ENCODE peak calls at places on chromosomes 16 and 17, in six cellular contexts. Z is AG04450, Q is mesenchymal stem cell, B is nucleus accumbens, J is ELR, O is RPMI7951. D is an unnamed sample.

GRCh38 chr16:87344165-87344930 is 27.2 kb upstream of the C16orf95 start:
- DNase-seq in B (no peak), O (no peak), Q (no peak), J (no peak), Z (no peak), D (no peak)

GRCh38 chr17:35588196-35588920 is 1.2 kb downstream of the AP2B1 start:
- DNase-seq in B (no peak), Z (no peak), J (peak; percentile 90), Q (peak; percentile 70), O (peak; percentile 37), D (peak; percentile 87)

GRCh38 chr17:72069744-72070143 is 51.1 kb upstream of the SOX9 start:
- DNase-seq in Q (no peak), O (no peak), J (no peak), B (no peak), Z (no peak), D (no peak)

GRCh38 chr17:7885357-7886226 is 3.0 kb upstream of the CHD3 start:
- DNase-seq in Z (no peak), B (no peak), J (peak; percentile 59), Q (peak; percentile 64), O (peak; percentile 57), D (peak; percentile 82)

GRCh38 chr17:72467841-72468653 is 347.2 kb downstream of the SOX9 start:
- DNase-seq in Q (peak; percentile 69), O (peak; percentile 85), B (peak; percentile 11), J (peak; percentile 33), Z (no peak), D (peak; percentile 40)

GRCh38 chr16:53078765-53079484 is 24.1 kb downstream of the CHD9 start:
- DNase-seq in O (no peak), Z (no peak), J (no peak), B (no peak), Q (no peak), D (no peak)

GRCh38 chr17:182164-182751 is 808 bp upstream of the DOC2B start:
- DNase-seq in Q (no peak), B (no peak), Z (no peak), O (no peak), J (no peak), D (no peak)

GRCh38 chr17:80961931-80962330 is 29.7 kb upstream of the CHMP6 start:
- DNase-seq in Z (no peak), Q (no peak), O (no peak), J (no peak), B (no peak), D (no peak)

GRCh38 chr17:31140127-31140526 is 45.4 kb downstream of the NF1 start:
- DNase-seq in Q (no peak), Z (no peak), B (no peak), J (no peak), O (no peak), D (no peak)

GRCh38 chr16:50835358-50836060 is 93.6 kb downstream of the CYLD start:
- DNase-seq in B (peak; percentile 45), Z (no peak), Q (no peak), J (no peak), O (no peak), D (no peak)

GRCh38 chr17:7523033-7523432 is 25.8 kb upstream of the TNFSF12 start:
- DNase-seq in Z (no peak), B (no peak), O (peak; percentile 7), Q (no peak), J (peak; percentile 42), D (no peak)

GRCh38 chr16:86050591-86051375 is 151.8 kb downstream of the IRF8 start:
- DNase-seq in Q (no peak), O (no peak), Z (no peak), J (no peak), B (no peak), D (no peak)

GRCh38 chr17:28928061-28928460 is 23.3 kb downstream of the PHF12 start:
- DNase-seq in Z (no peak), Q (peak; percentile 52), B (no peak), O (peak; percentile 45), J (peak; percentile 76), D (peak; percentile 62)

GRCh38 chr16:1080801-1081733 is 8.5 kb downstream of the SSTR5 start:
- DNase-seq in Z (no peak), J (no peak), Q (no peak), O (no peak), B (no peak), D (no peak)

GRCh38 chr16:8936421-8936820 is 27.3 kb downstream of the USP7 start:
- DNase-seq in Z (no peak), O (peak; percentile 26), Q (peak; percentile 53), B (no peak), J (peak; percentile 70), D (peak; percentile 69)

GRCh38 chr16:8796469-8797363 is 723 bp downstream of the TMEM186 start:
- DNase-seq in Q (no peak), Z (no peak), O (no peak), J (peak; percentile 25), B (no peak), D (no peak)

GRCh38 chr16:79628501-79628975 is 28.0 kb upstream of the MAF start:
- DNase-seq in Z (peak; percentile 24), B (no peak), O (peak; percentile 93), J (no peak), Q (peak; percentile 75), D (peak; percentile 81)

GRCh38 chr16:72131036-72131435 is 37.4 kb downstream of the DHX38 start:
- DNase-seq in J (no peak), Q (no peak), O (no peak), Z (no peak), B (no peak), D (no peak)

GRCh38 chr17:82003411-82004381 is 19.0 kb downstream of the CENPX start:
- DNase-seq in B (no peak), O (peak; percentile 98), J (peak; percentile 99), Z (peak; percentile 84), Q (peak; percentile 98), D (peak; percentile 99)

GRCh38 chr17:66507103-66507923 is 204.9 kb downstream of the PRKCA start:
- DNase-seq in J (peak; percentile 81), Z (no peak), O (peak; percentile 68), Q (peak; percentile 72), B (no peak), D (peak; percentile 84)

GRCh38 chr16:27718767-27719445 is 169.0 kb downstream of the KATNIP start:
- DNase-seq in O (peak; percentile 57), B (peak; percentile 90), J (no peak), Z (no peak), Q (no peak), D (no peak)

GRCh38 chr17:1169471-1169908 is 10.3 kb downstream of the ABR start:
- DNase-seq in Q (no peak), Z (no peak), J (no peak), O (no peak), B (no peak), D (no peak)

GRCh38 chr16:17369441-17369951 is 101.3 kb downstream of the XYLT1 start:
- DNase-seq in O (peak; percentile 43), Z (no peak), J (no peak), B (peak; percentile 30), Q (no peak), D (no peak)

GRCh38 chr16:69244336-69244735 is 57.4 kb downstream of the SNTB2 start:
- DNase-seq in B (no peak), Q (no peak), Z (no peak), J (no peak), O (no peak), D (no peak)

GRCh38 chr17:49015924-49016774 is 19.0 kb downstream of the IGF2BP1 start:
- DNase-seq in J (peak; percentile 29), Z (no peak), B (no peak), Q (no peak), O (peak; percentile 40), D (no peak)

GRCh38 chr17:39952665-39953470 is 9.9 kb upstream of the GSDMA start:
- DNase-seq in J (peak; percentile 96), O (peak; percentile 93), Z (peak; percentile 82), Q (peak; percentile 94), B (peak; percentile 94), D (peak; percentile 88)

GRCh38 chr17:64146418-64147109 is 16.6 kb upstream of the ERN1 start:
- DNase-seq in J (peak; percentile 75), O (peak; percentile 78), B (peak; percentile 46), Q (peak; percentile 85), Z (no peak), D (peak; percentile 53)

GRCh38 chr16:62548095-62548494 is 511.9 kb upstream of the CDH8 start:
- DNase-seq in Z (no peak), O (no peak), Q (no peak), J (no peak), B (no peak), D (no peak)

GRCh38 chr17:70603226-70603625 is 433.9 kb downstream of the KCNJ2 start:
- DNase-seq in Z (no peak), Q (no peak), J (no peak), B (no peak), O (no peak), D (no peak)

GRCh38 chr16:20868890-20869289 is 31.3 kb downstream of the DCUN1D3 start:
- DNase-seq in Q (peak; percentile 53), J (peak; percentile 24), O (peak; percentile 82), B (peak; percentile 79), Z (no peak), D (peak; percentile 81)

GRCh38 chr16:7361416-7362129 is 28.9 kb downstream of the RBFOX1 start:
- DNase-seq in O (no peak), Q (no peak), Z (no peak), J (no peak), B (no peak), D (no peak)